ENCODE peak calls at places on chromosomes 3 and 15, in eight cellular contexts. One of them, this sample, is unnamed.

GRCh38 chr3:117600666-117601065 is 891.1 kb downstream of the TUSC7 start:
- DNase-seq in lower leg skin: no peak
- DNase-seq in astrocyte of the spinal cord: peak
- DNase-seq in PC-3: no peak
- DNase-seq in transverse colon: no peak
- DNase-seq in sigmoid colon: no peak
- DNase-seq in bronchial epithelial cell: peak
- DNase-seq in endodermal cell: no peak
- DNase-seq in this sample: no peak

GRCh38 chr3:23055733-23056376 is 147.3 kb upstream of the UBE2E2 start:
- DNase-seq in lower leg skin: no peak
- DNase-seq in astrocyte of the spinal cord: peak
- DNase-seq in PC-3: peak
- DNase-seq in transverse colon: no peak
- DNase-seq in sigmoid colon: no peak
- DNase-seq in bronchial epithelial cell: peak
- DNase-seq in endodermal cell: no peak
- DNase-seq in this sample: no peak

GRCh38 chr15:79942656-79943481 is 28.1 kb downstream of the BCL2A1 start:
- DNase-seq in lower leg skin: no peak
- DNase-seq in astrocyte of the spinal cord: peak
- DNase-seq in PC-3: peak
- DNase-seq in transverse colon: no peak
- DNase-seq in sigmoid colon: no peak
- DNase-seq in bronchial epithelial cell: peak
- DNase-seq in endodermal cell: no peak
- DNase-seq in this sample: no peak

GRCh38 chr3:33855884-33856546 is 57.6 kb downstream of the PDCD6IP start:
- DNase-seq in lower leg skin: no peak
- DNase-seq in astrocyte of the spinal cord: no peak
- DNase-seq in PC-3: peak
- DNase-seq in transverse colon: no peak
- DNase-seq in sigmoid colon: no peak
- DNase-seq in bronchial epithelial cell: peak
- DNase-seq in endodermal cell: no peak
- DNase-seq in this sample: no peak

GRCh38 chr3:107981471-107982111 is 109.2 kb downstream of the CD47 start:
- DNase-seq in lower leg skin: no peak
- DNase-seq in astrocyte of the spinal cord: no peak
- DNase-seq in PC-3: peak
- DNase-seq in transverse colon: no peak
- DNase-seq in sigmoid colon: no peak
- DNase-seq in bronchial epithelial cell: no peak
- DNase-seq in endodermal cell: peak
- DNase-seq in this sample: peak

GRCh38 chr15:66952756-66953522 is 112.5 kb upstream of the SMAD3 start:
- DNase-seq in lower leg skin: no peak
- DNase-seq in astrocyte of the spinal cord: no peak
- DNase-seq in PC-3: peak
- DNase-seq in transverse colon: no peak
- DNase-seq in sigmoid colon: no peak
- DNase-seq in bronchial epithelial cell: no peak
- DNase-seq in endodermal cell: no peak
- DNase-seq in this sample: no peak

GRCh38 chr3:114597012-114597411 is 303.2 kb downstream of the TIGIT start:
- DNase-seq in lower leg skin: no peak
- DNase-seq in astrocyte of the spinal cord: no peak
- DNase-seq in PC-3: peak
- DNase-seq in transverse colon: no peak
- DNase-seq in sigmoid colon: no peak
- DNase-seq in bronchial epithelial cell: no peak
- DNase-seq in endodermal cell: no peak
- DNase-seq in this sample: no peak

GRCh38 chr3:112973325-112974177 is 1.4 kb downstream of the CD200R1 start:
- DNase-seq in lower leg skin: no peak
- DNase-seq in astrocyte of the spinal cord: no peak
- DNase-seq in PC-3: no peak
- DNase-seq in transverse colon: peak
- DNase-seq in sigmoid colon: no peak
- DNase-seq in bronchial epithelial cell: no peak
- DNase-seq in endodermal cell: no peak
- DNase-seq in this sample: no peak

GRCh38 chr3:185397676-185398075 is 34.7 kb downstream of the MAP3K13 start:
- DNase-seq in lower leg skin: no peak
- DNase-seq in astrocyte of the spinal cord: no peak
- DNase-seq in PC-3: no peak
- DNase-seq in transverse colon: no peak
- DNase-seq in sigmoid colon: no peak
- DNase-seq in bronchial epithelial cell: no peak
- DNase-seq in endodermal cell: no peak
- DNase-seq in this sample: no peak

DNA sequence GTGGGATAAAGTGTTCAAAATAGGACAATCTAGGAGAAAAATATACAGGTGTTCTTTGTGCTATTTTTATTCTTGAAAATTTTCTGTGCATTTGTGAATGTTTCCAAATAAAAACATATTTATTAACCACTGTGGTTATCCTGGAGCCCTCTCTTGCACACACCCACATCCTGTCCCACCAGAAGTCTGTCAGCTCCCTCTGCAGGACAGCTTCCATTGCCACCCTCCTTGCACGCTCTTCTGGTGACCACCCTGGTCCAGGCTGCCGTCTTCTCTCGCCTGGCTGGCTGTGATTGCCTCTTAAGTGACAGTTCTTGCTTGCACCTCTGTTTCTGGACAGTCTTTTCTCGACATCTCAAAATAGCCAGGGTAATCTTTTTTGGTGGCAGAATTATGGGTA is 394.0 kb downstream of the LRTM1 start:
- DNase-seq in lower leg skin: no peak
- DNase-seq in astrocyte of the spinal cord: no peak
- DNase-seq in PC-3: no peak
- DNase-seq in transverse colon: no peak
- DNase-seq in sigmoid colon: no peak
- DNase-seq in bronchial epithelial cell: no peak
- DNase-seq in endodermal cell: peak
- DNase-seq in this sample: no peak
- TF ChIP-seq CTCF in lower leg skin: no peak
- TF ChIP-seq CTCF in astrocyte of the spinal cord: no peak
- TF ChIP-seq CTCF in PC-3: no peak
- TF ChIP-seq CTCF in transverse colon: no peak
- TF ChIP-seq CTCF in sigmoid colon: no peak
- TF ChIP-seq CTCF in bronchial epithelial cell: no peak
- TF ChIP-seq CTCF in endodermal cell: peak
- TF ChIP-seq CTCF in this sample: peak

GRCh38 chr3:101998256-101998926 is 149.1 kb downstream of the NFKBIZ start:
- DNase-seq in lower leg skin: no peak
- DNase-seq in astrocyte of the spinal cord: peak
- DNase-seq in PC-3: no peak
- DNase-seq in transverse colon: no peak
- DNase-seq in sigmoid colon: no peak
- DNase-seq in bronchial epithelial cell: no peak
- DNase-seq in endodermal cell: no peak
- DNase-seq in this sample: peak
- TF ChIP-seq CTCF in lower leg skin: no peak
- TF ChIP-seq CTCF in astrocyte of the spinal cord: no peak
- TF ChIP-seq CTCF in PC-3: no peak
- TF ChIP-seq CTCF in transverse colon: no peak
- TF ChIP-seq CTCF in sigmoid colon: no peak
- TF ChIP-seq CTCF in bronchial epithelial cell: no peak
- TF ChIP-seq CTCF in endodermal cell: no peak
- TF ChIP-seq CTCF in this sample: no peak

GRCh38 chr15:27530994-27531393 is 560.0 kb downstream of the GABRG3 start:
- DNase-seq in lower leg skin: no peak
- DNase-seq in astrocyte of the spinal cord: no peak
- DNase-seq in PC-3: no peak
- DNase-seq in transverse colon: no peak
- DNase-seq in sigmoid colon: no peak
- DNase-seq in bronchial epithelial cell: no peak
- DNase-seq in endodermal cell: no peak
- DNase-seq in this sample: no peak

GRCh38 chr15:27532358-27532757 is 561.4 kb downstream of the GABRG3 start:
- DNase-seq in lower leg skin: no peak
- DNase-seq in astrocyte of the spinal cord: no peak
- DNase-seq in PC-3: no peak
- DNase-seq in transverse colon: no peak
- DNase-seq in sigmoid colon: no peak
- DNase-seq in bronchial epithelial cell: no peak
- DNase-seq in endodermal cell: no peak
- DNase-seq in this sample: no peak

GRCh38 chr15:27527490-27528067 is 556.6 kb downstream of the GABRG3 start:
- DNase-seq in lower leg skin: no peak
- DNase-seq in astrocyte of the spinal cord: no peak
- DNase-seq in PC-3: no peak
- DNase-seq in transverse colon: no peak
- DNase-seq in sigmoid colon: no peak
- DNase-seq in bronchial epithelial cell: no peak
- DNase-seq in endodermal cell: peak
- DNase-seq in this sample: no peak
- TF ChIP-seq CTCF in lower leg skin: no peak
- TF ChIP-seq CTCF in astrocyte of the spinal cord: peak
- TF ChIP-seq CTCF in PC-3: peak
- TF ChIP-seq CTCF in transverse colon: no peak
- TF ChIP-seq CTCF in sigmoid colon: no peak
- TF ChIP-seq CTCF in bronchial epithelial cell: peak
- TF ChIP-seq CTCF in endodermal cell: peak
- TF ChIP-seq CTCF in this sample: peak

GRCh38 chr3:147394168-147394941 is 12.0 kb downstream of the ZIC4 start:
- DNase-seq in lower leg skin: no peak
- DNase-seq in astrocyte of the spinal cord: peak
- DNase-seq in PC-3: no peak
- DNase-seq in transverse colon: no peak
- DNase-seq in sigmoid colon: no peak
- DNase-seq in bronchial epithelial cell: no peak
- DNase-seq in endodermal cell: peak
- DNase-seq in this sample: peak

GRCh38 chr3:147397911-147398809 is 8.2 kb downstream of the ZIC4 start:
- DNase-seq in lower leg skin: no peak
- DNase-seq in astrocyte of the spinal cord: peak
- DNase-seq in PC-3: no peak
- DNase-seq in transverse colon: no peak
- DNase-seq in sigmoid colon: no peak
- DNase-seq in bronchial epithelial cell: no peak
- DNase-seq in endodermal cell: peak
- DNase-seq in this sample: no peak

GRCh38 chr3:147396709-147397046 is 9.7 kb downstream of the ZIC4 start:
- DNase-seq in lower leg skin: no peak
- DNase-seq in astrocyte of the spinal cord: no peak
- DNase-seq in PC-3: no peak
- DNase-seq in transverse colon: no peak
- DNase-seq in sigmoid colon: no peak
- DNase-seq in bronchial epithelial cell: no peak
- DNase-seq in endodermal cell: no peak
- DNase-seq in this sample: no peak

GRCh38 chr3:147397155-147397888 is 9.0 kb downstream of the ZIC4 start:
- DNase-seq in lower leg skin: no peak
- DNase-seq in astrocyte of the spinal cord: peak
- DNase-seq in PC-3: no peak
- DNase-seq in transverse colon: no peak
- DNase-seq in sigmoid colon: no peak
- DNase-seq in bronchial epithelial cell: no peak
- DNase-seq in endodermal cell: peak
- DNase-seq in this sample: no peak

DNA sequence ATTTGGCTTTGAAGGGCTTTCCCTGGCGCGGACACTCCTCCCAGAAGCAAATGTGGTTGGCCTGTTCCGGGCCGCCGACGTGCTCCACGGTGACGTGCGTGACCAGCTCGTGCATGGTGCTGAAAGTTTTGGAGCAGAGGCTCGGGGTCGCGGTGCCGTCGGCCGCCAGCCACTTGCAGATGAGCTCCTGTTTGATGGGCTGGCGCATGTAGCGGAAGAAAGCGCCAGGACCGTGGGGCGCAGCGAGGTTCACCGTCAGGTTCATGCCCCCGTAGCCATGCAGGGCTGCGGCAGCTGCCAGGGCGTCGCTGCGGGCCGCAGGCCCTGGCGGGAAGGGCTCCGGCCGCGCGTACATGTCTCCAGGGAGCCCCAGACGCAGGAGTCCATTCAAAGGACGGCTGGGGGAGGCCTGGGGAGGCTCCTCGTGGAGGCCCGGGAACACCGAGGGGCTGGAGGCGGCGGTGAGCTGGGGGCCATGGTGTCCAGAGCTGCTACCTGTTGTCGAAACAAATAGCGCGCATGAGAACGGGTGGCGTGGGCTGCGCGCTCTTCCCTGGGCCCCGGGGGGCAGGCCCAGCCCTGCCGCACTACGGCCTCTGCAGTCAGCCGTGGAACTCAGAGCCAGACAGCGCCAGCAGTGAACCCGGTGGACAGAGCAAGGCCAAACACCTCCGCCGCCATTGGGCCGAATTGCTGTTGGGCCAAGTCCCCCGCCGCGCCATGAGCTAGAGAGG is 10.2 kb downstream of the ZIC4 start:
- DNase-seq in lower leg skin: no peak
- DNase-seq in astrocyte of the spinal cord: peak
- DNase-seq in PC-3: no peak
- DNase-seq in transverse colon: no peak
- DNase-seq in sigmoid colon: no peak
- DNase-seq in bronchial epithelial cell: no peak
- DNase-seq in endodermal cell: peak
- DNase-seq in this sample: no peak
- TF ChIP-seq CTCF in lower leg skin: no peak
- TF ChIP-seq CTCF in astrocyte of the spinal cord: no peak
- TF ChIP-seq CTCF in PC-3: no peak
- TF ChIP-seq CTCF in transverse colon: no peak
- TF ChIP-seq CTCF in sigmoid colon: no peak
- TF ChIP-seq CTCF in bronchial epithelial cell: no peak
- TF ChIP-seq CTCF in endodermal cell: no peak
- TF ChIP-seq CTCF in this sample: no peak